ENCODE peak calls at places on chromosomes 3 and 15, in ten cellular contexts. A is IMR-90, I is esophagus muscularis mucosa, U is lower lobe of right lung, S is ovary, E is HCT116, X is MCF 10A, F is A549, R is psoas muscle, K is BJ. D is an unnamed sample.

GRCh38 chr3:149473991-149474819 is at the start of gene TM4SF4:
- DNase-seq in F (peak), I (no peak), K (no peak), U (no peak), X (no peak), R (no peak), E (no peak), S (no peak), A (no peak), D (no peak)

GRCh38 chr15:73786518-73786917 is 33.4 kb upstream of the INSYN1 start:
- DNase-seq in S (peak), K (no peak), F (no peak), U (no peak), R (no peak), X (no peak), E (no peak), I (no peak), A (no peak), D (no peak)

GRCh38 chr3:24678441-24678865 is 183.8 kb upstream of the THRB start:
- DNase-seq in E (no peak), X (peak), S (no peak), F (no peak), A (peak), R (no peak), K (peak), U (no peak), I (no peak), D (no peak)

GRCh38 chr3:112497897-112498548 is 1.2 kb downstream of the BTLA start:
- DNase-seq in I (no peak), X (no peak), S (no peak), U (no peak), E (no peak), A (no peak), R (no peak), K (no peak), F (no peak), D (no peak)

GRCh38 chr15:92124669-92125068 is 269.0 kb upstream of the ST8SIA2 start:
- DNase-seq in I (no peak), F (no peak), S (no peak), X (no peak), A (no peak), U (no peak), R (no peak), K (no peak), E (no peak), D (no peak)

GRCh38 chr3:64759811-64760210 is 72.0 kb upstream of the ADAMTS9 start:
- DNase-seq in U (no peak), S (no peak), X (no peak), E (no peak), A (peak), R (no peak), F (no peak), I (no peak), K (no peak), D (no peak)

GRCh38 chr15:40633178-40633577 is 39.1 kb downstream of the KNL1 start:
- DNase-seq in I (no peak), F (peak), U (no peak), E (no peak), K (peak), R (no peak), S (no peak), A (peak), X (peak), D (no peak)

GRCh38 chr3:127263586-127264231 is 24.1 kb downstream of the PRR20G start:
- DNase-seq in F (no peak), X (no peak), I (peak), U (no peak), S (no peak), A (no peak), K (no peak), E (no peak), R (no peak), D (no peak)

GRCh38 chr15:33737687-33738606 is 230.3 kb upstream of the CHRM5 start:
- DNase-seq in E (peak), X (peak), A (peak), K (no peak), F (peak), I (no peak), U (no peak), S (no peak), R (no peak), D (peak)

GRCh38 chr3:83655083-83655482 is 1303.7 kb upstream of the CADM2 start:
- DNase-seq in E (no peak), K (no peak), S (no peak), X (no peak), A (no peak), I (no peak), R (no peak), F (no peak), U (no peak), D (no peak)

GRCh38 chr3:76765526-76765925 is 274.4 kb upstream of the ROBO2 start:
- DNase-seq in U (no peak), I (no peak), S (no peak), X (no peak), R (no peak), K (no peak), E (no peak), F (no peak), A (no peak), D (no peak)

GRCh38 chr3:98513136-98513535 is 9.6 kb downstream of the CLDND1 start:
- DNase-seq in X (peak), A (peak), K (no peak), U (no peak), E (peak), F (peak), S (no peak), I (no peak), R (peak), D (no peak)

GRCh38 chr3:115626006-115626409 is 2.7 kb downstream of the GAP43 start:
- DNase-seq in I (no peak), A (no peak), E (no peak), X (no peak), K (no peak), R (no peak), S (no peak), F (no peak), U (no peak), D (no peak)

GRCh38 chr3:139227165-139227564 is 116.7 kb upstream of the MRPS22 start:
- DNase-seq in R (no peak), I (no peak), X (peak), E (no peak), A (no peak), S (peak), K (no peak), F (no peak), U (no peak), D (no peak)

GRCh38 chr15:85443593-85444328 is 63.4 kb downstream of the AKAP13 start:
- DNase-seq in U (no peak), A (peak), X (peak), K (no peak), E (peak), S (no peak), R (no peak), I (no peak), F (peak), D (no peak)

GRCh38 chr3:89690649-89691048 is 583.2 kb downstream of the EPHA3 start:
- DNase-seq in R (no peak), S (no peak), X (peak), A (peak), E (no peak), U (no peak), I (no peak), F (no peak), K (no peak), D (no peak)

GRCh38 chr3:139629033-139629432 is 48.7 kb downstream of the NMNAT3 start:
- DNase-seq in E (peak), S (no peak), K (no peak), A (peak), U (no peak), I (no peak), R (no peak), X (peak), F (peak), D (peak)

GRCh38 chr3:48143567-48143966 is 44.6 kb downstream of the CDC25A start:
- DNase-seq in I (no peak), F (no peak), A (no peak), K (no peak), S (no peak), E (no peak), R (no peak), X (no peak), U (no peak), D (no peak)

GRCh38 chr3:100532411-100532810 is 40.0 kb downstream of the TMEM45A start:
- DNase-seq in E (no peak), A (no peak), K (no peak), S (no peak), U (no peak), F (no peak), R (no peak), I (no peak), X (no peak), D (no peak)

GRCh38 chr15:52912172-52912571 is 122.0 kb upstream of the ONECUT1 start:
- DNase-seq in S (no peak), A (no peak), K (no peak), X (no peak), U (no peak), F (no peak), I (no peak), R (no peak), E (no peak), D (no peak)

GRCh38 chr3:128238100-128238459 is 84.8 kb downstream of the EEFSEC start:
- DNase-seq in F (no peak), R (no peak), K (no peak), S (no peak), U (no peak), I (no peak), X (no peak), E (no peak), A (no peak), D (no peak)

GRCh38 chr15:74610302-74610951 is 5.2 kb upstream of the CLK3 start:
- DNase-seq in X (no peak), I (no peak), U (no peak), K (no peak), A (no peak), R (no peak), S (peak), E (no peak), F (no peak), D (no peak)

GRCh38 chr3:122982202-122983185 is 45.1 kb downstream of the SEMA5B start:
- DNase-seq in S (no peak), E (no peak), K (no peak), X (no peak), F (peak), R (no peak), I (no peak), A (no peak), U (no peak), D (no peak)

GRCh38 chr3:55013145-55013544 is 85.3 kb upstream of the LRTM1 start:
- DNase-seq in K (no peak), A (peak), R (no peak), E (no peak), X (no peak), U (no peak), I (no peak), S (no peak), F (peak), D (no peak)
- TF ChIP-seq CTCF in K (no peak), A (peak), R (no peak), E (no peak), X (no peak), U (no peak), I (no peak), S (no peak), F (no peak), D (no peak)

GRCh38 chr3:79815478-79815877 is 47.7 kb upstream of the ROBO1 start:
- DNase-seq in A (no peak), F (no peak), K (no peak), I (no peak), E (no peak), U (no peak), X (no peak), R (no peak), S (no peak), D (no peak)
- TF ChIP-seq CTCF in A (no peak), F (no peak), K (no peak), I (no peak), E (no peak), U (no peak), X (no peak), R (no peak), S (no peak), D (no peak)

DNA sequence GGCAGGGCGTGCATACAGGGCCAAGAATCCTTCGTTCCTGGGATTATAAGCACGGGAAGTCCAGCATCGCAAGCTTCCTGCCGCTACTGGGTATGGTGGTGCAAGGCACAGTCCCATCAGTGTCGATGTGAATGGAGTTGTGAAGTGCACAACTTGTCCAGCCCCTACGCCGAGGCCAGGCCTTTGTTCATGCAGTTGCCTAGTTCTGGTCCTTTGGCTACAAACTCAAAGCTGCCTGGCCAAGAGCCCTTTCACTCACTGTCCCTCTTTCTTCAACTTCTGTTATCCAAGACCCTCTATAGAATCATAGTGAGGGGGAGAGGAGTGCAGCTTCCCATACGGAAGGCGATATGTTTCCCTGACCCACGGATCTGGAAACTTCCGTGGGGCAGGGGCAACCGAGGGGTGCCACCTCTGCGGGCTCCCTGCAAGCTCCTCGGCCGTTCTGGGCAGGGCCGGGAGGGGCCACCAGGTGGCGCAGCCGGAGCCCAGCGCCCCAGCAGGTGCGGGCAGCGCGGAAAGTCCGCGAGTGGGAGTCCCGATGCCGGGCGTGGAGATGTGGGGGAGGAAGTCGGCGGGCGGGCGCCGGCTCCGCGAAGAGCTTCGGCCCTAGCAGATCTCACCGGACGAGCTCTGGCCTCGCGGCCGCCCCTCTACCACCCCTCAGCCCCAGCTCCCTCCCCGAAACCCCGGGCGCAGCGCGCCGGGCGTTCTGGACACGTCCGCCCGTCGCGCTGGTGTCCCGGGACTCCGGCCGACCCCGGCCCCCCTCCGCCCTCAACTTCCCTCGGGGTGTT is 693 bp downstream of the RASGRP1 start:
- DNase-seq in R (peak), S (peak), K (no peak), U (peak), I (peak), E (peak), X (peak), F (peak), A (peak), D (peak)
- TF ChIP-seq CTCF in R (peak), S (no peak), K (peak), U (peak), I (peak), E (peak), X (peak), F (peak), A (peak), D (peak)

DNA sequence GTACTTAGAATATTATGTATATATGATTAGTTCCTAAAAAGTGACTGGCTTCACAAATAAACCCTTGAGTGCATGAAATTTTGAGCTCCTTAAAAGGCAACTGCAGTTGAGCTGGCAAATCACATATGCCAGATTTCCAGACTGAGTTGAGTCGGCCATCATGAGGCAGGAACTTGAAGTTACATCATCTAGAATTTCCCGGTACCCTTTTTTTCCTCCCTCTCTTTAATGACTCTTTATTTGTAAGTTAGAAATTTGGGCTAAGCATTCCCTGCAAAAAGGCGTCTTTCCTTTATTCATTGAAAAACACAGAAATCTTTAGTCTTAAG is 162.6 kb downstream of the FNDC3B start:
- DNase-seq in S (no peak), F (no peak), I (no peak), U (no peak), K (no peak), R (no peak), X (peak), A (peak), E (no peak), D (no peak)
- TF ChIP-seq CTCF in S (peak), F (no peak), I (peak), U (no peak), K (peak), R (no peak), X (no peak), A (peak), E (no peak), D (no peak)

GRCh38 chr3:56985460-56986327 is 74.8 kb upstream of the SPATA12 start:
- DNase-seq in X (no peak), K (no peak), R (no peak), S (no peak), F (no peak), U (no peak), E (no peak), I (no peak), A (peak), D (no peak)
- TF ChIP-seq CTCF in X (no peak), K (no peak), R (no peak), S (no peak), F (no peak), U (no peak), E (no peak), I (no peak), A (no peak), D (no peak)

DNA sequence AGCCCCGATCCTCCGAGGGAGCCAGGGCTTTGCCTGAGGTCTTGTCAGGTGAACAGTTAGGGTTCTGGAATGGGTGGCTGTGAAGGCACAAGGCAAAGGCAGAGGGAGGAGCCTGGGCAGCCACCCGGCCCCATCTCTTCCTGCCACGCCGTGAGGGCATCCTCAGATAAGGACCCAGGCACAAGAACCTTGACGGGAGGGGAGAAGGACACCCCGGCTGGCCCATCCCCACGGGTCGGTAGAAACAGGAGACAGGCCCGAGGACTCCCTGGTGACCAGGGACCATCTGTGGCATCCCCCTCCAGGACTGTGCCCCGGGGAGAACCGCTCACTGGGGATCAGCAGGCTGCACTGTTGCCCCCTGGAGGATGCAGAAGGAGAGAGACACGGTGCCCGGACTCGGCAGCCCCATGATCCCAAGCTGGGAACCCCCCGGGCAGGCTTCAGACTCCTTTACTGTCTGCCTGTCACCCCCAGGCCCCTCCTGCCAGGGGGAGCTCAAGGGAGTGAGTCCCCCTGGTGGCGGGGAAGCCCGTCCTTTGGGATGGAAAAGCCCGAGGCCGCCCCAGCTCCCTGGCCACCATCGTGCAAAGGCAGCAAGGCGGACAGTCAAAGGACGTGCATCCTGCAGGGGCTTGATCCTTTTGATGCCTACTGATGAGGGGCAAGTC is 12.3 kb upstream of the PCSK6 start:
- DNase-seq in K (no peak), A (no peak), E (peak), U (peak), F (peak), R (peak), I (peak), S (peak), X (peak), D (peak)
- TF ChIP-seq CTCF in K (peak), A (peak), E (peak), U (peak), F (peak), R (peak), I (peak), S (peak), X (peak), D (peak)